ENCODE peak calls at places on chromosomes 7 and 10, in seven cellular contexts. K is BJ, B is cardiac muscle cell, S is fibroblast of pulmonary artery, R is heart right ventricle, N is adrenal gland, F is fibroblast of lung. C is an unnamed sample.

GRCh38 chr7:116500071-116500853 is 724 bp downstream of the CAV2 start:
- DNase-seq in F (peak), R (peak), K (no peak), S (peak), N (peak), B (peak), C (no peak)

GRCh38 chr7:55071411-55072188 is 52.8 kb downstream of the EGFR start:
- DNase-seq in N (no peak), F (peak), R (no peak), B (no peak), K (no peak), S (no peak), C (no peak)

GRCh38 chr10:101214446-101215396 is 14.5 kb downstream of the LBX1 start:
- DNase-seq in F (peak), R (peak), B (peak), N (peak), S (peak), K (no peak), C (peak)

GRCh38 chr7:1966631-1967200 is 266.0 kb downstream of the MAD1L1 start:
- DNase-seq in B (no peak), N (no peak), S (no peak), R (no peak), F (no peak), K (no peak), C (no peak)

GRCh38 chr7:29230871-29231345 is 36.3 kb downstream of the CHN2 start:
- DNase-seq in B (no peak), F (no peak), N (no peak), R (no peak), K (no peak), S (no peak), C (no peak)

GRCh38 chr10:77189056-77189455 is 448.6 kb downstream of the KCNMA1 start:
- DNase-seq in S (no peak), R (no peak), F (no peak), K (no peak), N (no peak), B (no peak), C (no peak)

GRCh38 chr7:35617076-35617475 is 77.9 kb downstream of the HERPUD2 start:
- DNase-seq in S (peak), B (peak), F (peak), R (no peak), K (peak), N (no peak), C (no peak)

GRCh38 chr7:91657386-91658120 is 222.9 kb downstream of the MTERF1 start:
- DNase-seq in B (peak), N (no peak), S (peak), K (peak), F (peak), R (no peak), C (no peak)

GRCh38 chr7:87152897-87153641 is 816 bp downstream of the DMTF1 start:
- DNase-seq in F (peak), S (peak), K (no peak), R (peak), N (peak), B (peak), C (peak)
- H3K4me3 ChIP-seq in F (peak), S (peak), K (peak), R (peak), N (peak), B (peak), C (peak)

DNA sequence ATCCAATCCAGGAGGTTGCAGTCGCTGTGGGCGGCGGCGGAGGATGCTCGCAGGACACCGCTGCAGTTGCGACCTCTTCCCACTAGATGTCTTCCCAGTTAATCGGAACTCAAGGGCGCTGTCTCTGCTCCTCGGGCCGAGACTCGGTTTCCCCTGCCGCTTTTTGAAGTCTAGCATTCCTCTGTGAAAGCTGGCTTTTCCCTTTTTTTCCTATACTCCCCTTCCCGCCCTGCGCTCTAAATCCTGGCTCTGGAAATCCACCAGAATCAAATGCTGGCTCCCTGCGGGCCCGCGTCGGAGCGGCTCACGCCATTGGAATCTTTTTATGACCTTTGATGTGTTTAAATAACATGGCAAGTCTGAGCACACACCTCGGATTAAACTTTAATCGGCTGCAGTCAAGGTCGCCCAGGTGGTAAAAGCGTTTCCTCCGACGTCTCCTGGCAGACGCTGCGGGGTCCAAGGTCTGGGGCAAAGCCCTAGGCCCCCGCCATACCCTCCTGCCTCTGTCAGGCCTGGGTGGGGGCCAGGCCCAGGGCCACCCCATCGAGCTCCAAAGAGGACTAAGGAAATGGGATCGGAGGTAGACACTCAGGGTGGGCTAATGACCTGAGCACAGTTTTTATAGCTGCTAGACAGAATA is 10.7 kb upstream of the HOXA13 start:
- DNase-seq in R (peak), B (peak), F (peak), S (peak), N (no peak), K (no peak), C (no peak)
- TF ChIP-seq CTCF in R (peak), B (peak), F (peak), S (peak), N (peak), K (peak), C (peak)

GRCh38 chr10:5094265-5095205 is at the start of gene AKR1C3:
- DNase-seq in R (peak), B (peak), S (peak), K (no peak), N (no peak), F (peak), C (no peak)
- H3K4me3 ChIP-seq in R (peak), B (no peak), S (peak), K (peak), N (peak), F (peak), C (peak)

DNA sequence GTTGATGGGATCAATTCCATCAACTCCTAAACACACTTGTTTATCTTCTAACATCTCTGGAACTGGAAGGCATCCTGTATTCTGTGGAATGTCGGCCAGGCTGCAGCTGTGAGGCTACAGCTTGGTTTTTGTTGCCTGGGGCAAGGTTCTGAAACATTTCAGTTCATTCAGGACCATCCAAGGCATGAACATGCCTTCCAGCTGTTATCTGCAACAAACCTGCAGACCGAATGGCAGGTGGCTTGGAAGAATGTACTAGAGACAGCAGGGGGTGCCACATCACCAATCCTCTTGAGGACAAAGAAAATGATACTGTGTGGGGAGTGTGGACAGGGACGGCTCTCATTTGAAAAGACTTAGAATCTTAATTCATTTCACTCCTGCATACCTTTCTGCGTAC is 12.4 kb downstream of the PAPOLB start:
- DNase-seq in N (no peak), F (peak), R (no peak), S (peak), K (peak), B (peak), C (no peak)
- TF ChIP-seq CTCF in N (peak), F (peak), R (peak), S (peak), K (peak), B (peak), C (peak)

GRCh38 chr7:131026297-131027003 is 292.4 kb upstream of the KLF14 start:
- DNase-seq in N (no peak), B (no peak), F (peak), R (no peak), K (no peak), S (peak), C (no peak)

GRCh38 chr7:131020759-131021219 is 286.8 kb upstream of the KLF14 start:
- DNase-seq in B (no peak), R (no peak), N (no peak), S (no peak), K (no peak), F (no peak), C (no peak)

GRCh38 chr7:131021460-131021859 is 287.5 kb upstream of the KLF14 start:
- DNase-seq in F (no peak), B (no peak), N (no peak), S (no peak), K (no peak), R (no peak), C (no peak)

GRCh38 chr7:131019351-131019750 is 285.3 kb upstream of the KLF14 start:
- DNase-seq in S (no peak), N (no peak), F (no peak), R (no peak), B (no peak), K (no peak), C (no peak)

DNA sequence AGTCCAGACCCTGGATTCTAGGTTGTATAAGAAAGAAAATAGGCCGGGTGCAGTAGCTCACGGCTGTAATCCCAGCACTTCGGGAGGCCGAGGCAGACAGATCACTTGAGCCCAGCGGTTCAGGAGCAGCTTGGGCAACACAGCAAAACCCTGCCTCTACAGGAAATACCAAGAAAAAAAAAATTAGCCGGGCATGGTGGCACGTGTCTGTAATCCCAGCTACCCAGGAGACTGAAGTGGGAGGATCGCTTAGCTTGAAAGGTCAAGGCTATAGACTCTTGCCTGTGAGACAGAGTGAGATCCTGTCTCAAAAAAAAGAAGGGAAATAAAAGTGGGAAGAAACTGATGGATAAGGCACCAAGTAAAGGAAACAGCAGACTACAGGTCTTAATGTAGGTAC is 287.9 kb upstream of the KLF14 start:
- DNase-seq in R (no peak), S (no peak), B (no peak), N (peak), K (no peak), F (no peak), C (no peak)
- H3K4me3 ChIP-seq in R (no peak), S (no peak), B (no peak), N (no peak), K (no peak), F (no peak), C (no peak)

GRCh38 chr7:100632951-100633717 is 8.2 kb downstream of the TFR2 start:
- DNase-seq in K (no peak), S (peak), F (peak), R (peak), B (peak), N (peak), C (no peak)
- TF ChIP-seq CTCF in K (peak), S (peak), F (peak), R (peak), B (peak), N (peak), C (peak)

DNA sequence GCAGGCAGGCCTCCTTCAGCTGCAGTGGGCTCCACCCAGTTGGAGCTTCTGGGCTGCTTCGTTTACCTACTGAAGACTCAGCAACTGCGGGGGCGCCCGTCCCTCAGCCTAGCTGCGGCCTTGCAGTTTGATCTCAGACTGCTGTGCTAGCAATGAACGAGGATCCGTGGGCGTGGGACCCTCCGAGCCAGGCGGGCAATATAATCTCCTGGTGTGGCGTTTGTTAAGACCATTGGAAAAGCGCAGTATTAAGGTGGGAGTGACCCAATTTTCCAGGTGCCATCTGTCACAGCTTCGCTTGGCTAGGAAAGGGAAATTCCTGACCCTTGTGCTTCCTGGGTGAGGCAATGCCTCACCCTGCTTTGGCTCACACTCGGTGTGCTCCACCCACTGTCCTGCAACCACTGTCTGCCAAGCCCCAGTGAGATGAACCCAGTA is 159.2 kb upstream of the FOXP2 start:
- DNase-seq in S (no peak), K (no peak), N (no peak), B (no peak), R (no peak), F (no peak), C (no peak)
- H3K4me3 ChIP-seq in S (no peak), K (no peak), N (no peak), B (no peak), R (no peak), F (no peak), C (no peak)